ENCODE peak calls at places on chromosomes 5 and 9, in eight cellular contexts. B is glutamatergic neuron, K is HCT116, T is A549, I is heart right ventricle, Y is type B pancreatic cell, N is lower leg skin, G is PC-9. D is an unnamed sample.
A peak's percentile ranks its signal among the peaks of the same experiment; 100 is the strongest.

GRCh38 chr5:171418982-171419662 is at the start of gene FGF18:
- DNase-seq in B (peak; percentile 85), I (peak; percentile 54), Y (peak; percentile 83), G (peak; percentile 69), K (peak; percentile 56), N (no peak), T (peak; percentile 79), D (peak; percentile 49)

GRCh38 chr5:64599226-64599625 is 91.1 kb upstream of the SHISAL2B start:
- DNase-seq in G (no peak), T (no peak), I (no peak), K (no peak), B (no peak), Y (no peak), N (no peak), D (no peak)

GRCh38 chr5:137617806-137618205 is 118.1 kb downstream of the KLHL3 start:
- DNase-seq in G (no peak), K (no peak), Y (no peak), T (no peak), N (no peak), I (no peak), B (no peak), D (no peak)

GRCh38 chr5:135216072-135216812 is 182.2 kb upstream of the PITX1 start:
- DNase-seq in N (peak; percentile 8), T (no peak), B (no peak), G (no peak), K (no peak), I (no peak), Y (peak; percentile 45), D (no peak)

GRCh38 chr5:53027913-53028312 is 38.8 kb downstream of the ITGA2 start:
- DNase-seq in G (peak; percentile 51), N (no peak), I (peak; percentile 52), K (no peak), T (peak; percentile 39), B (no peak), Y (no peak), D (peak; percentile 37)

GRCh38 chr5:50667653-50668403 is 1.4 kb downstream of the PARP8 start:
- DNase-seq in T (no peak), G (peak; percentile 54), B (peak; percentile 72), I (peak; percentile 68), K (no peak), Y (no peak), N (peak; percentile 30), D (peak; percentile 59)

GRCh38 chr9:4615251-4615650 is 46.8 kb upstream of the PLPP6 start:
- DNase-seq in Y (no peak), I (no peak), N (no peak), G (no peak), K (no peak), T (no peak), B (no peak), D (no peak)

GRCh38 chr9:110126986-110127864 is 80.7 kb downstream of the C9orf152 start:
- DNase-seq in G (no peak), Y (no peak), I (peak; percentile 76), T (no peak), N (no peak), B (no peak), K (no peak), D (peak; percentile 83)

DNA sequence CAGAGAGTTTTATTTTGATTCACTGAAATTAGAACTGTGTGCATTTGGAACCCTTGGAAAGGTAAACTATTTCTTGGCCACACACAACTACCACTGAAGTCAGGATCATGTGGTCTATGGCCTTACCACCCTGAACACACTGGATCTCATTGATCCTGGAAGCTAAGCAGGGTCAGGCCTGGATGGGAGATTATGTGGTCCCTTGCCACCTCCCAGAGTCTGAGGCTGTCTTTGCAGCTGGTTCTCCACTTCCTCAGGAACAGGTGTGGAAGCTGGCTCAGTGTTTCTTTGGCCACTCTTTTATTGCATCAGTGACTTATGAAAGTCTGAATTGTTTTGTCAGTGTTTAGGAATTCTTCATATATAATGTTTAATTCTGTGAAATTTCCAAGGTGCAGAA is 89.2 kb downstream of the TEK start:
- DNase-seq in I (no peak), K (peak; percentile 13), T (no peak), G (no peak), Y (no peak), N (no peak), B (no peak), D (no peak)
- TF ChIP-seq CTCF in I (peak; percentile 23), K (no peak), T (no peak), G (no peak), Y (no peak), N (no peak), B (no peak), D (no peak)

DNA sequence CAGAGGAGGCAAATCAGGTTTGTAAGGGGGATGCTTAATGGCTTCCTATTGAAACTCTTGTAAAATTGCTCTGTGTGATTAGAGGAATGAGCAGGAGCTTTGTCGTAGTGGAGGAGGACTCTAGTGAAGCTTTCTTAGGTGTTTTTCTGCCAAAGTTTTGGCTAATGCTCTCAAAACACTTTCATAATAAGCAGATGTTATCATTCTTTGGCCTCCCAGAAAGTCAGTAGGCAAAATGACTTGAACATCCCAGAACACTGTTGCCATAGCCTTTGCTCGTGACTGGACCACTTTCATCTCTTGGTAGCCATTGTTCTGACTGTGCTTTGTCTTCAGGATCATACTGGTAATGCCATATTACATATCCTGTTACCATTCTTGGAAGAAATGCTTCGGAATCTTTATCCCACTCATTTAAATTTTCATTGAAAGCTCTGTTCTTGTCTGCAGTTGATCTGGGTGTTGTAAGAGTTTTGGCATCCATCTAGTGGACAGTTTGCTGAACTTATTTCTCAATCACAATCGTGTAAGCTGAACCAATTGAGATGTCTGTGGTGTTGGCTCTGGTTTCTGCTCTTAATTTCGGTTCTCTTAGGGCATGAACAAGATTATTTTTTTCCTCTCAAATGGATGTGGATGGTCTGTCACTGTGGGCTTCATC is 187.6 kb downstream of the COMMD10 start:
- DNase-seq in B (no peak), I (no peak), G (no peak), N (peak; percentile 13), Y (no peak), K (no peak), T (no peak), D (no peak)
- TF ChIP-seq CTCF in B (peak; percentile 10), I (no peak), G (no peak), N (no peak), Y (peak; percentile 18), K (no peak), T (no peak), D (no peak)

GRCh38 chr9:26502311-26502710 is 390.3 kb downstream of the CAAP1 start:
- DNase-seq in Y (no peak), B (no peak), I (no peak), N (no peak), G (no peak), T (no peak), K (no peak), D (no peak)
- TF ChIP-seq CTCF in Y (peak; percentile 56), B (no peak), I (no peak), N (no peak), G (no peak), T (no peak), K (no peak), D (no peak)

GRCh38 chr9:136566553-136566895 is 20.7 kb upstream of the NOTCH1 start:
- DNase-seq in K (no peak), I (peak; percentile 21), G (no peak), N (no peak), T (no peak), B (no peak), Y (no peak), D (no peak)
- TF ChIP-seq CTCF in K (no peak), I (no peak), G (no peak), N (no peak), T (no peak), B (no peak), Y (no peak), D (no peak)

GRCh38 chr9:131420913-131421312 is 27.0 kb downstream of the PRRC2B start:
- DNase-seq in B (peak; percentile 35), Y (no peak), K (no peak), T (peak; percentile 58), I (no peak), N (no peak), G (no peak), D (no peak)
- TF ChIP-seq CTCF in B (no peak), Y (no peak), K (no peak), T (no peak), I (no peak), N (no peak), G (no peak), D (no peak)

GRCh38 chr9:100324594-100325200 is 28.0 kb downstream of the TEX10 start:
- DNase-seq in B (no peak), K (peak; percentile 27), G (no peak), Y (no peak), T (peak; percentile 50), N (no peak), I (no peak), D (no peak)
- TF ChIP-seq CTCF in B (peak; percentile 58), K (peak; percentile 36), G (peak; percentile 65), Y (peak; percentile 81), T (peak; percentile 62), N (no peak), I (peak; percentile 54), D (peak; percentile 51)

GRCh38 chr5:1174122-1174936 is 27.1 kb upstream of the SLC6A19 start:
- DNase-seq in K (peak; percentile 81), I (peak; percentile 68), N (no peak), T (peak; percentile 87), Y (no peak), G (peak; percentile 88), B (peak; percentile 80), D (peak; percentile 34)
- TF ChIP-seq CTCF in K (peak; percentile 83), I (peak; percentile 82), N (no peak), T (peak; percentile 81), Y (peak; percentile 86), G (peak; percentile 95), B (peak; percentile 65), D (peak; percentile 57)

GRCh38 chr9:111966324-111966723 is 69.7 kb downstream of the UGCG start:
- DNase-seq in I (no peak), K (no peak), Y (no peak), T (no peak), B (no peak), G (no peak), N (no peak), D (no peak)

GRCh38 chr9:111963995-111964394 is 67.4 kb downstream of the UGCG start:
- DNase-seq in G (no peak), I (no peak), N (no peak), B (no peak), T (no peak), Y (no peak), K (no peak), D (no peak)

GRCh38 chr9:111966851-111967250 is 70.2 kb downstream of the UGCG start:
- DNase-seq in G (no peak), I (no peak), K (no peak), B (no peak), N (no peak), T (peak; percentile 76), Y (no peak), D (no peak)

GRCh38 chr9:111967621-111968020 is 71.0 kb downstream of the UGCG start:
- DNase-seq in B (no peak), T (no peak), I (no peak), Y (no peak), G (no peak), N (no peak), K (no peak), D (no peak)

DNA sequence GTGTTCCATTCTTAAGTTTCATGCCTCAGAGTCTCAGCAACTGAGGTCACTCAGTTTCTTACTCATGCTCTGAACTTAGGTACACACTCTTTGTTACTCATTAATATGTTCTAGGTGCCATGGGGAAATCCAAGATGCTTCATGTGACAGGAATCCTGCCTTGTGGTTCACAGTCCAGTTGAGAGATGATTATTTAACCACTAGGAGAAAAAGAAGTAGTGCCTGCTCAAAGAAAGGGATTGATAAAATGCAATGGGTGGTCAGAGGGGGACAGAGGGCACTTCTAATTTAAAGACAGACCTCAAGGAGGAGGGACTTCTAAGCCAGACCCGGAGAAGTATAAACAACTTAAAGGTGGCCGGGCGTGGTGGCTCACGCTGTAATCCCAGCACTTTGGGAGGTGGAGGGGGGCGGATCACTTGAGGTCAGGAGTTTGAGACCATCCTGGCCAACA is 69.0 kb downstream of the UGCG start:
- DNase-seq in G (no peak), T (peak; percentile 97), Y (no peak), K (peak; percentile 83), I (no peak), N (no peak), B (no peak), D (no peak)
- TF ChIP-seq CTCF in G (no peak), T (no peak), Y (no peak), K (peak; percentile 9), I (no peak), N (no peak), B (no peak), D (no peak)